ENCODE peak calls at places on chromosomes 4 and X, in five cellular contexts. F is H1, I is H9, S is mesenchymal stem cell, D is trophoblast cell. R is an unnamed sample.

GRCh38 chrX:27679281-27679680 is 89.1 kb downstream of the DCAF8L2 start:
- DNase-seq in D (no peak), I (no peak), S (no peak), F (no peak), R (no peak)

GRCh38 chrX:154784149-154784985 is 20.9 kb downstream of the MPP1 start:
- DNase-seq in D (no peak), I (no peak), F (no peak), S (no peak), R (no peak)

GRCh38 chr4:153113061-153113837 is 91.0 kb upstream of the TRIM2 start:
- DNase-seq in I (no peak), F (no peak), S (peak), D (peak), R (no peak)

GRCh38 chrX:136714626-136715599 is 65.8 kb downstream of the ARHGEF6 start:
- DNase-seq in D (no peak), S (peak), F (no peak), I (no peak), R (no peak)

GRCh38 chrX:115892056-115892708 is 278.4 kb upstream of the AGTR2 start:
- DNase-seq in F (no peak), D (no peak), I (no peak), S (no peak), R (no peak)

GRCh38 chrX:143058096-143058495 is 32.4 kb downstream of the SPANXN4 start:
- DNase-seq in I (no peak), F (no peak), S (no peak), D (no peak), R (peak)

GRCh38 chr4:26377352-26378311 is 56.8 kb downstream of the RBPJ start:
- DNase-seq in D (no peak), F (no peak), I (no peak), S (no peak), R (no peak)

GRCh38 chr4:116358633-116359222 is 726.6 kb downstream of the TRAM1L1 start:
- DNase-seq in S (peak), D (peak), I (peak), F (peak), R (peak)

GRCh38 chr4:98203406-98204235 is 57.6 kb upstream of the RAP1GDS1 start:
- DNase-seq in I (no peak), S (no peak), F (no peak), D (no peak), R (no peak)

GRCh38 chr4:127586922-127587571 is 45.7 kb upstream of the INTU start:
- DNase-seq in S (peak), F (no peak), I (peak), D (peak), R (no peak)

GRCh38 chr4:95268819-95269565 is 279.8 kb downstream of the UNC5C start:
- DNase-seq in I (no peak), S (peak), F (no peak), D (no peak), R (no peak)

GRCh38 chr4:166924456-166924855 is 309.8 kb downstream of the SPOCK3 start:
- DNase-seq in I (no peak), D (no peak), S (no peak), F (no peak), R (no peak)

GRCh38 chrX:149648932-149649331 is 17.3 kb upstream of the TMEM185A start:
- DNase-seq in S (no peak), I (no peak), F (no peak), D (no peak), R (no peak)

DNA sequence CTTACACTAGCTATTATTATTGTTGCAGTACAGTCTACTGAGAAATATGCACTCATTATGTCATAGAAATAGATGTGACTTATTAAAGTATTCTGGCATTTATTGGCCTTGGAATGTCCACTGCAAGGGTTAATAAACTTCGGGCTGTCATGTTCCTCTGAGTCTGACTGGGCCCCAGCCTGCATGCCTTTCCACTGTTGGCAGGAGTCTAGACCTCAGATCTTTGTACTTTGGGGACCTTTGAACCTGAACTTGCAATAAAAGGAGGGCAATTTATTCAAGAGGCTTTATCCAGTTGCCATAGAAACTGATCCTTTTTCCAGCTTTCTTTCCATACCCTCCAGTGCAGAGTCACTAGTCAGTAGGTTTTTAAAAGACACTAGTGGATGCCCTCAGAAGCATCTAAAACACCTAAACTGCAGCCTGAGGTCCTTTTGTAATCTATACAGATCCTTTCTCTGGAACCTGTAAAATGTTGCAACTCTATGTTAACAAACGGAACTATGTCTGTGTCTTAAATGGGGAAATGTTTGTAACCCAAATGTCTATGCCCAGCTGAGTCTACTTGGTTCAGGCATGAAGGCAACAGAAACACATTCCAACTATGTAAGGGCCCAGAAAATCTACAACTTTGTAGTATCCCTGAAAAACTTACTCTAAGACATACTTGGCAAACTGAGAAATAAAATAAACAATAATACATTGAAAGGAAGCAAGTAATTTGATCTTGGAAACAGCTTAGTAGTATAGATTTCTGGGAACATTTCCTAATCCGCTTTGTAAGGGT is 41.6 kb downstream of the SOWAHB start:
- DNase-seq in I (no peak), S (peak), D (no peak), F (no peak), R (no peak)
- H2BK12ac ChIP-seq in I (no peak), S (no peak), D (no peak), F (no peak), R (no peak)

GRCh38 chr4:119736559-119736958 is 108.0 kb upstream of the PDE5A start:
- DNase-seq in I (no peak), D (no peak), F (no peak), S (no peak), R (no peak)
- H2BK120ac ChIP-seq in I (no peak), D (no peak), F (no peak), S (peak), R (no peak)

GRCh38 chrX:28794751-28795150 is 207.5 kb downstream of the IL1RAPL1 start:
- DNase-seq in D (no peak), S (no peak), I (no peak), F (no peak), R (no peak)
- H2BK12ac ChIP-seq in D (no peak), S (no peak), I (no peak), F (no peak), R (no peak)

GRCh38 chrX:103442536-103442901 is 66.2 kb downstream of the BEX3 start:
- DNase-seq in F (no peak), S (no peak), I (no peak), D (no peak), R (no peak)

GRCh38 chrX:103441878-103442535 is 65.7 kb downstream of the BEX3 start:
- DNase-seq in F (no peak), S (no peak), D (peak), I (no peak), R (no peak)

DNA sequence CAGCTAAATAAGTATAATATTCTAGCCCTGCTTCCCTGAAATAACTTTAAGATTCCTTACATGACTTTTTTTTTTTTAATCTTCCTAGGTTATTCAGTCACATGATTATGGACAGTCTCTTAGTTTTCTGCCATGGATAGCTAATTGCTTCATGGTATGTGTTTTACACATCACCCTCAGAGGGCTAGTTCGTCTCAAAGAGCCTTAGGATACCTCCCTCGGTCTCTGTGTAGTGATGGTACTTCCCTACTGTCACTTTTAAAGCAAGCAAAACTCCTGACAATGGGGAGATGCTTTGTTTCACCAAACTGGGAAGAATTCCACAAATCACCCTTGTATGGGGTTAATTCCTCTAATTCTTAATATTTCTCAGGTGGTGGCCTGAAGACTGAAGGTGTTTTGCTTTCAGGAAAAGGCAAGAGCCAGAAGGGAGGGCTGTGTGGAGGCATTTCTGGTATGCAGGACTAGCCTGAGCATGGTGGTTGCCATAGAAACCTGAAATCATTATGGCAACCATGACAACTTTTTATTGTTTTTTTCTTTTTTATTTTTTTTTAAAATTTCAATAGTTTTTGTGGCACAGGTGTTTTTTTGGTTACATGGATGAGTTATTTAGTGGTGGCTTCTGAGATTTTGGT is 70.4 kb downstream of the BEX3 start:
- DNase-seq in F (no peak), S (no peak), D (peak), I (no peak), R (no peak)
- H2BK120ac ChIP-seq in F (no peak), S (no peak), D (peak), I (no peak), R (no peak)

GRCh38 chr4:121642876-121643585 is 53.7 kb downstream of the ANXA5 start:
- DNase-seq in F (no peak), D (peak), I (no peak), S (no peak), R (no peak)

GRCh38 chr4:121642292-121642691 is 54.5 kb downstream of the ANXA5 start:
- DNase-seq in D (no peak), S (no peak), F (no peak), I (no peak), R (no peak)
- H2BK12ac ChIP-seq in D (no peak), S (no peak), F (no peak), I (no peak), R (no peak)

DNA sequence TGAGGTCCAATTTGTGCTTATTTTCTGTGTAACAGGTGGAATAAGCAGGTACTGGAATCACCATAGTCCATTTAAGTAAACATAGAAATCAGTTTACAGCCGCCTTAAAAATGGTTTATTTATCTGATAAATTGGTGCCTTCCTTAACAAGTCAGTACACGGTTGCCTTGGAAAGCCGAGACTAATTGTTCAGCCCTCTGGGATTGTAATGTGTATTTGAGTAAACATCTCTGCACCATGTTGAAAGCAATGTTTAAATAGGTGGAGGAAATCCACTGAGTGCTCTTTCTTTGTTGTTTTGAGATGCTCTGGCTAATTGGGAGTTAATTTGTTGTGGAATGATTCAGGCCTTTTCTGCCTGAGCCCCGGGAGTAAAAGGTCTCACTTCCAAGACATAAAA is 45.7 kb upstream of the ADRA2C start:
- DNase-seq in F (no peak), I (no peak), S (no peak), D (no peak), R (no peak)
- H2BK120ac ChIP-seq in F (no peak), I (no peak), S (no peak), D (no peak), R (no peak)

DNA sequence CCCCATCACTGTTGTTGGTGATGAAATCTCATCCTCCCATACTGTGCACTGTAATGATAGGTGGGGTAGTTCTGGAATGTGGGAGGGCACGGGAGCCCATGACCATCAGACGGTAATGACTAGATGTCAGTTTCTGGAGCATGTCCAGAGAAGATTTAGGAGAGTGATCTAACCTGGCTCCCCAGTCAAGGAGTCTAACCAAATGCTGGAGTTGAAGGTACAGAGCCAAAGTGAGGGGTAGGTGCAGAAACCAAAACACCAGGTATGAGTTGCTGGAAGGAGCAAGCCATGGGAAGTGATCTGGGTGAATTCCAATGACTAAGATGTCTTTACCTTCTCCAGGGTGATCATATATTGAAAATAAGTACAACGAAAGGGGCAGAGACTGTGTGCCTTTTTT is 296.9 kb downstream of the INPP4B start:
- DNase-seq in S (no peak), D (no peak), I (no peak), F (no peak), R (no peak)
- H2BK12ac ChIP-seq in S (no peak), D (peak), I (peak), F (no peak), R (no peak)

DNA sequence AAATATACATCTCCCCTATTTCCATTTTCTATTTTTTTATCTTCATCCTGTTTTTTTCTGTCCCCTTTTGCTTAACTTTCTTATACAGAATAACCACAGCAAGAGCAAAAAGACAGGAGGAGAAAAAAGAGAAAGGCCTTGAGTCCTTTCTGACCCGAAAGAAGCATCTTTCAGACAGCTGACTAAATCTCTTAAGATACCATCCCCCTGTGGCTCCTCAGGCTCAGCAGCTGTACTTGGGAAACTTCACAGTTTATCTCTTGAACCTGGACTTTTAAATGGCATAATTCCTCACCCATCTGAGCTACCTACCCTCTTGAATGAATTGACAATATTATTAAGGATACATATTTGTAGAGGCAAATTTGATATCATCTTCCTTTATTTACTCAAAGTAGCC is 100.2 kb downstream of the FIP1L1 start:
- DNase-seq in I (no peak), S (no peak), D (no peak), F (no peak), R (no peak)
- H2BK120ac ChIP-seq in I (no peak), S (no peak), D (no peak), F (peak), R (no peak)

GRCh38 chr4:20890752-20891151 is 190.5 kb downstream of the PACRGL start:
- DNase-seq in I (no peak), D (peak), S (peak), F (no peak), R (no peak)
- H2BK12ac ChIP-seq in I (no peak), D (no peak), S (no peak), F (no peak), R (no peak)

R was measured in neuronal stem cell.